ENCODE peak calls at places on chromosomes 6 and 20, in four cellular contexts. One of them, this sample, is unnamed.

GRCh38 chr20:51624157-51624731 is 81.7 kb upstream of the NFATC2 start:
- DNase-seq in prostate gland: peak
- DNase-seq in GM12878: no peak
- DNase-seq in HL-60: peak
- DNase-seq in this sample: no peak

GRCh38 chr6:131136021-131136847 is 967 bp downstream of the AKAP7 start:
- DNase-seq in GM12878: no peak
- DNase-seq in HL-60: no peak
- DNase-seq in prostate gland: no peak
- DNase-seq in this sample: no peak

GRCh38 chr20:37356387-37356786 is 10.4 kb downstream of the SRC start:
- DNase-seq in GM12878: no peak
- DNase-seq in prostate gland: peak
- DNase-seq in HL-60: peak
- DNase-seq in this sample: peak

GRCh38 chr6:131400054-131400781 is 172.8 kb upstream of the ARG1 start:
- DNase-seq in HL-60: no peak
- DNase-seq in prostate gland: no peak
- DNase-seq in GM12878: no peak
- DNase-seq in this sample: no peak

GRCh38 chr6:128370072-128370471 is 150.3 kb downstream of the PTPRK start:
- DNase-seq in GM12878: no peak
- DNase-seq in HL-60: no peak
- DNase-seq in prostate gland: no peak
- DNase-seq in this sample: no peak

GRCh38 chr6:38337819-38338465 is 301.8 kb downstream of the BTBD9 start:
- DNase-seq in GM12878: no peak
- DNase-seq in HL-60: no peak
- DNase-seq in prostate gland: no peak
- DNase-seq in this sample: no peak

GRCh38 chr6:4270799-4271198 is 135.4 kb upstream of the ECI2 start:
- DNase-seq in HL-60: no peak
- DNase-seq in prostate gland: no peak
- DNase-seq in GM12878: no peak
- DNase-seq in this sample: no peak

GRCh38 chr6:49668083-49668511 is 31.5 kb upstream of the RHAG start:
- DNase-seq in HL-60: no peak
- DNase-seq in prostate gland: peak
- DNase-seq in GM12878: no peak
- DNase-seq in this sample: no peak

GRCh38 chr6:79605968-79606764 is 25.0 kb upstream of the SH3BGRL2 start:
- DNase-seq in prostate gland: no peak
- DNase-seq in HL-60: no peak
- DNase-seq in GM12878: no peak
- DNase-seq in this sample: no peak

GRCh38 chr6:36599791-36600209 is 5.6 kb downstream of the SRSF3 start:
- DNase-seq in HL-60: no peak
- DNase-seq in GM12878: no peak
- DNase-seq in prostate gland: no peak
- DNase-seq in this sample: peak

GRCh38 chr6:158706369-158706982 is 56.6 kb downstream of the SYTL3 start:
- DNase-seq in HL-60: no peak
- DNase-seq in GM12878: no peak
- DNase-seq in prostate gland: peak
- DNase-seq in this sample: no peak

GRCh38 chr6:156953125-156953477 is 175.9 kb downstream of the ARID1B start:
- DNase-seq in HL-60: no peak
- DNase-seq in GM12878: no peak
- DNase-seq in prostate gland: no peak
- DNase-seq in this sample: no peak

GRCh38 chr6:82045965-82046756 is 201.4 kb downstream of the IBTK start:
- DNase-seq in HL-60: no peak
- DNase-seq in GM12878: no peak
- DNase-seq in prostate gland: no peak
- DNase-seq in this sample: no peak

GRCh38 chr20:37995856-37996625 is 37.2 kb downstream of the TTI1 start:
- DNase-seq in HL-60: no peak
- DNase-seq in GM12878: no peak
- DNase-seq in prostate gland: no peak
- DNase-seq in this sample: no peak

GRCh38 chr6:71040043-71040442 is 83.2 kb upstream of the B3GAT2 start:
- DNase-seq in prostate gland: no peak
- DNase-seq in HL-60: no peak
- DNase-seq in GM12878: no peak
- DNase-seq in this sample: no peak

GRCh38 chr20:43916875-43917371 is 2.3 kb downstream of the TOX2 start:
- DNase-seq in GM12878: peak
- DNase-seq in prostate gland: no peak
- DNase-seq in HL-60: no peak
- DNase-seq in this sample: no peak

GRCh38 chr6:89776583-89777233 is 42.9 kb downstream of the MDN1 start:
- DNase-seq in HL-60: no peak
- DNase-seq in prostate gland: no peak
- DNase-seq in GM12878: no peak
- DNase-seq in this sample: no peak

GRCh38 chr6:118893095-118893881 is 664 bp upstream of the ASF1A start:
- DNase-seq in GM12878: no peak
- DNase-seq in prostate gland: peak
- DNase-seq in HL-60: peak
- DNase-seq in this sample: no peak

GRCh38 chr6:135372758-135373157 is 124.8 kb downstream of the AHI1 start:
- DNase-seq in prostate gland: no peak
- DNase-seq in HL-60: no peak
- DNase-seq in GM12878: no peak
- DNase-seq in this sample: no peak

GRCh38 chr6:135936606-135937005 is 85.1 kb downstream of the PDE7B start:
- DNase-seq in HL-60: no peak
- DNase-seq in GM12878: no peak
- DNase-seq in prostate gland: no peak
- DNase-seq in this sample: no peak

GRCh38 chr6:26311385-26312095 is 53.5 kb upstream of the BTN3A2 start:
- DNase-seq in GM12878: peak
- DNase-seq in prostate gland: peak
- DNase-seq in HL-60: no peak
- DNase-seq in this sample: no peak

GRCh38 chr6:103872219-103872618 is 987.5 kb downstream of the HACE1 start:
- DNase-seq in prostate gland: no peak
- DNase-seq in HL-60: no peak
- DNase-seq in GM12878: no peak
- DNase-seq in this sample: no peak

GRCh38 chr6:24445704-24446103 is 43.0 kb downstream of the MRS2 start:
- DNase-seq in HL-60: no peak
- DNase-seq in GM12878: no peak
- DNase-seq in prostate gland: no peak
- DNase-seq in this sample: no peak

GRCh38 chr6:11460837-11461661 is 76.5 kb upstream of the TMEM170B start:
- DNase-seq in HL-60: no peak
- DNase-seq in GM12878: peak
- DNase-seq in prostate gland: no peak
- DNase-seq in this sample: no peak

GRCh38 chr6:143675946-143676345 is 1.8 kb upstream of the PHACTR2 start:
- DNase-seq in GM12878: no peak
- DNase-seq in prostate gland: no peak
- DNase-seq in HL-60: no peak
- DNase-seq in this sample: no peak

GRCh38 chr20:7269452-7269851 is 502.0 kb downstream of the BMP2 start:
- DNase-seq in HL-60: no peak
- DNase-seq in prostate gland: no peak
- DNase-seq in GM12878: no peak
- DNase-seq in this sample: no peak

GRCh38 chr6:147947521-147947920 is 395.1 kb upstream of the SASH1 start:
- DNase-seq in prostate gland: peak
- DNase-seq in GM12878: no peak
- DNase-seq in HL-60: no peak
- DNase-seq in this sample: no peak

GRCh38 chr20:49750611-49751396 is 37.1 kb upstream of the B4GALT5 start:
- DNase-seq in HL-60: peak
- DNase-seq in prostate gland: no peak
- DNase-seq in GM12878: peak
- DNase-seq in this sample: no peak

GRCh38 chr20:32535953-32536823 is 48.9 kb downstream of the NOL4L start:
- DNase-seq in HL-60: peak
- DNase-seq in prostate gland: no peak
- DNase-seq in GM12878: no peak
- DNase-seq in this sample: no peak

GRCh38 chr6:22716721-22717120 is 147.4 kb downstream of the HDGFL1 start:
- DNase-seq in HL-60: no peak
- DNase-seq in prostate gland: no peak
- DNase-seq in GM12878: no peak
- DNase-seq in this sample: no peak

GRCh38 chr20:11564491-11564890 is 353.2 kb upstream of the BTBD3 start:
- DNase-seq in HL-60: no peak
- DNase-seq in GM12878: no peak
- DNase-seq in prostate gland: no peak
- DNase-seq in this sample: no peak

GRCh38 chr6:72218125-72218524 is 331.8 kb downstream of the RIMS1 start:
- DNase-seq in GM12878: no peak
- DNase-seq in prostate gland: no peak
- DNase-seq in HL-60: no peak
- DNase-seq in this sample: no peak

GRCh38 chr6:3337521-3338350 is 79.0 kb downstream of the PSMG4 start:
- DNase-seq in GM12878: no peak
- DNase-seq in HL-60: no peak
- DNase-seq in prostate gland: no peak
- DNase-seq in this sample: no peak

GRCh38 chr6:53441035-53441493 is 92.3 kb upstream of the ELOVL5 start:
- DNase-seq in prostate gland: no peak
- DNase-seq in GM12878: no peak
- DNase-seq in HL-60: no peak
- DNase-seq in this sample: no peak
- TF ChIP-seq POLR2AphosphoS5 in prostate gland: no peak
- TF ChIP-seq POLR2AphosphoS5 in GM12878: no peak
- TF ChIP-seq POLR2AphosphoS5 in HL-60: no peak
- TF ChIP-seq POLR2AphosphoS5 in this sample: no peak

GRCh38 chr20:17843246-17844132 is 125.1 kb downstream of the SNX5 start:
- DNase-seq in prostate gland: no peak
- DNase-seq in HL-60: no peak
- DNase-seq in GM12878: no peak
- DNase-seq in this sample: peak
- TF ChIP-seq POLR2AphosphoS5 in prostate gland: peak
- TF ChIP-seq POLR2AphosphoS5 in HL-60: no peak
- TF ChIP-seq POLR2AphosphoS5 in GM12878: no peak
- TF ChIP-seq POLR2AphosphoS5 in this sample: no peak

DNA sequence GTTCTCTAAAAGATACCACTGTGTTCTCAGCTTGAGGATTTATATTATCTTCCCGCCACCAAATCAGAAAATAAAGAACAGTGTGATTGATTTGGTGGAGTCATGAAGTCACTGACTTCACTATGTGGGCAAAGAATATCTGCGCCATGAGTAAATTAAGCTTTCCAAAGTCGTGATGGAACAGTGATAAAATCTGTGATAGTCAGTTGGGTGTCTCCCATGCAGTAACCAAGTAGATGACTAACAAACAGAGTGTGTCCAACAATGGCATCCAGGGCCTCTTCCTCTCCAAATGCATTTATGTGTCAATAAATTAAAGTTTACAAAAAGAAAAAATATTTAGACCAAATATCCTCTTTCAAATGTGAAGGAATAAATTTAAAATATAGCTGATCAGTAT is 87.0 kb upstream of the DST start:
- DNase-seq in GM12878: no peak
- DNase-seq in prostate gland: no peak
- DNase-seq in HL-60: no peak
- DNase-seq in this sample: no peak
- TF ChIP-seq POLR2AphosphoS5 in GM12878: no peak
- TF ChIP-seq POLR2AphosphoS5 in prostate gland: no peak
- TF ChIP-seq POLR2AphosphoS5 in HL-60: no peak
- TF ChIP-seq POLR2AphosphoS5 in this sample: no peak

DNA sequence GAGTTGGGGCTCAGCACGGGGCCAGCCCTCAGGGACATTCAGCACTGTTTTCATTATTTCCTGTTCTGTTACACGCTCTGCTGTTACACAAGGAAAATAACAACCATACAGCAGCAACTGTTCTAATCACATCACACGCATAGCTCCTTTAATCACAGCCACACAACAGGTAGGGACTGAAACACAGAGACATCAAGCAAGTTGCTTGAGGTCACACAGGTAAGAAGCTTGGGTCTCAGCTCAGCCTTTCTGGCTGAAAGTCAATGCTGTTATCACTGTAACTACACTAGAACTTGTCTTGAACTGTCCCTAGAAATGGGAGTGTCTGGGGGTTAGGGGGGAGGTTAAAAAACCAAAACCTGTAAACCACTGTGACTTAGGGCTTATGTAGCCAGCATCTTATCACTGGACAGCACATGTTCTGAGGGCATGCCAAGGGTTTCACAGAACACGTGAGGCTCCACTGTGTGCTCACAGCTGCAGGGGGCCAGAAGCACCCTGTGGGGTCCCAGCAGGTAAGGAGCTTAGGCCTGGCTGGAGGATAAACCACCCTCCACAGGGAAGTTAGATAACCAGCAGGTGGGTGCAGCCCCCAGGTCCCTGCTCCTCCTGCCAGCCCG is 146.0 kb downstream of the EYA2 start:
- DNase-seq in prostate gland: no peak
- DNase-seq in HL-60: no peak
- DNase-seq in GM12878: no peak
- DNase-seq in this sample: no peak
- TF ChIP-seq POLR2AphosphoS5 in prostate gland: no peak
- TF ChIP-seq POLR2AphosphoS5 in HL-60: no peak
- TF ChIP-seq POLR2AphosphoS5 in GM12878: no peak
- TF ChIP-seq POLR2AphosphoS5 in this sample: no peak

GRCh38 chr20:3925113-3925695 is 36.0 kb downstream of the PANK2 start:
- DNase-seq in prostate gland: no peak
- DNase-seq in HL-60: no peak
- DNase-seq in GM12878: no peak
- DNase-seq in this sample: no peak

GRCh38 chr20:3922223-3922982 is 33.2 kb downstream of the PANK2 start:
- DNase-seq in HL-60: no peak
- DNase-seq in prostate gland: no peak
- DNase-seq in GM12878: no peak
- DNase-seq in this sample: no peak

GRCh38 chr20:3923818-3924217 is 34.6 kb downstream of the PANK2 start:
- DNase-seq in GM12878: no peak
- DNase-seq in prostate gland: no peak
- DNase-seq in HL-60: no peak
- DNase-seq in this sample: no peak

GRCh38 chr20:3924304-3925112 is 35.3 kb downstream of the PANK2 start:
- DNase-seq in HL-60: peak
- DNase-seq in GM12878: no peak
- DNase-seq in prostate gland: no peak
- DNase-seq in this sample: no peak

DNA sequence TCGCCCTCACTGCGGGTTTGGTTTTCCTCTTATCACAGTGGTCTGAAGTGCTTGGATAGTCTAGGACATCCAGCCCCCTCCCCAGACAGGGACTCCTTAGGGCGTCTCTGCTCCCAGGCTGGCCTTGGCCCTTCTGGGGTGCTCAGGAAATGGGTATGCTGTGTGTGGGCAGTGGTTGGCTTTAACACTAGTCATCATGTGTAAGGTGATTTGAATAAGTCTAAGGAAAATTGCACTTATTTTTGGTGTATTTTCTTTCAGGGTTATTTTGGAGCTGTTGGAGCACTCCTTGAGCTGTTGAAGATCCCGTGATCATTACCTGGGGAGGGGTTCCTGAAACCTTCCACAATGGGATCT is 33.8 kb downstream of the PANK2 start:
- DNase-seq in prostate gland: no peak
- DNase-seq in GM12878: no peak
- DNase-seq in HL-60: no peak
- DNase-seq in this sample: no peak
- TF ChIP-seq POLR2AphosphoS5 in prostate gland: no peak
- TF ChIP-seq POLR2AphosphoS5 in GM12878: no peak
- TF ChIP-seq POLR2AphosphoS5 in HL-60: no peak
- TF ChIP-seq POLR2AphosphoS5 in this sample: no peak

This sample was measured in breast epithelium.